ENCODE peak calls at places on chromosomes 16 and 17, in nine cellular contexts. H is body of pancreas, V is psoas muscle, M is transverse colon, B is esophagus muscularis mucosa, C is tibial artery, X is uterus, R is neural progenitor cell, D is OCI-LY7. P is an unnamed sample.

GRCh38 chr17:36768355-36768754 is 167.0 kb downstream of the MRM1 start:
- DNase-seq in H (no peak), V (no peak), M (no peak), B (no peak), C (no peak), X (no peak), R (no peak), D (no peak), P (no peak)

GRCh38 chr16:1510941-1511351 is 17.8 kb downstream of the TELO2 start:
- DNase-seq in H (no peak), V (no peak), M (no peak), B (no peak), C (no peak), X (no peak), R (no peak), D (no peak), P (no peak)

GRCh38 chr16:58198739-58199411 is 969 bp upstream of the CSNK2A2 start:
- DNase-seq in H (no peak), V (no peak), M (no peak), B (no peak), C (no peak), X (no peak), R (no peak), D (no peak), P (no peak)

GRCh38 chr16:2831203-2831602 is 1.1 kb downstream of the ZG16B start:
- DNase-seq in H (no peak), V (no peak), M (no peak), B (no peak), C (no peak), X (no peak), R (no peak), D (no peak), P (no peak)

GRCh38 chr16:28935924-28936783 is 4.4 kb downstream of the CD19 start:
- DNase-seq in H (peak), V (peak), M (peak), B (peak), C (peak), X (peak), R (peak), D (peak), P (peak)

GRCh38 chr16:57763290-57764005 is 27.9 kb downstream of the KATNB1 start:
- DNase-seq in H (no peak), V (peak), M (no peak), B (no peak), C (no peak), X (no peak), R (no peak), D (no peak), P (no peak)

GRCh38 chr17:76753061-76753961 is 15.4 kb downstream of the MFSD11 start:
- DNase-seq in H (no peak), V (no peak), M (no peak), B (no peak), C (no peak), X (no peak), R (no peak), D (peak), P (no peak)

GRCh38 chr16:31134625-31135534 is 647 bp downstream of the PRSS8 start:
- DNase-seq in H (peak), V (no peak), M (peak), B (no peak), C (peak), X (no peak), R (peak), D (no peak), P (no peak)

GRCh38 chr16:22188595-22189442 is 17.3 kb upstream of the EEF2K start:
- DNase-seq in H (peak), V (peak), M (peak), B (no peak), C (peak), X (peak), R (peak), D (peak), P (peak)

GRCh38 chr16:85472514-85472913 is 140.6 kb upstream of the GSE1 start:
- DNase-seq in H (no peak), V (no peak), M (no peak), B (no peak), C (no peak), X (no peak), R (no peak), D (no peak), P (no peak)

GRCh38 chr17:28745777-28746473 is 2.1 kb downstream of the TRAF4 start:
- DNase-seq in H (peak), V (no peak), M (peak), B (no peak), C (no peak), X (no peak), R (no peak), D (no peak), P (no peak)

GRCh38 chr17:7136266-7136877 is 21.8 kb upstream of the ASGR2 start:
- DNase-seq in H (peak), V (peak), M (peak), B (no peak), C (peak), X (peak), R (peak), D (peak), P (no peak)

GRCh38 chr17:7132511-7133094 is 18.0 kb upstream of the ASGR2 start:
- DNase-seq in H (peak), V (no peak), M (peak), B (no peak), C (no peak), X (no peak), R (peak), D (peak), P (no peak)

GRCh38 chr17:7133916-7134315 is 19.3 kb upstream of the ASGR2 start:
- DNase-seq in H (no peak), V (no peak), M (no peak), B (no peak), C (no peak), X (no peak), R (peak), D (no peak), P (no peak)

GRCh38 chr17:7130626-7131467 is 16.2 kb upstream of the ASGR2 start:
- DNase-seq in H (peak), V (no peak), M (no peak), B (no peak), C (no peak), X (no peak), R (no peak), D (peak), P (no peak)

DNA sequence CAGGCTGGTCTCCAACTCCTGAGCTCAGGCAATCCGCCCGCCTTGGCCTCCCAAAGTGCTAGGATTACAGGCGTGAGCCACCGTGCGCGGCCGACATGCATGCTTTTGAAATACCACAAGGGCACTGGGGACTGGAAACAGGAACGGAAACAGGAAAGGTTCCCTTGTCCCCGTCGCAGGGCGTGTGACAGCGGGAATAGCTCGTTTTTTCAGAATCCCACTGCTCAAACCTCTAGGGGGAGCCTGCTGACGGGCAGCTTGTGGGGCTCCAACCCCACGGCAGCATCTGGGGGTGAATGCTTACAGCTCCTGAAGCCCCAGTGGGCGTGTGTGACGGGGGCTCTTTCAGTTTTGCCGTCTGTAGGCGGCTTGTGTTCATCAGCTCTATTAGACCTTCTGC is 18.8 kb upstream of the ASGR2 start:
- DNase-seq in H (peak), V (no peak), M (peak), B (no peak), C (no peak), X (no peak), R (peak), D (peak), P (no peak)
- TF ChIP-seq CTCF in H (peak), V (peak), M (no peak), B (peak), C (no peak), X (no peak), R (peak), D (peak), P (no peak)

DNA sequence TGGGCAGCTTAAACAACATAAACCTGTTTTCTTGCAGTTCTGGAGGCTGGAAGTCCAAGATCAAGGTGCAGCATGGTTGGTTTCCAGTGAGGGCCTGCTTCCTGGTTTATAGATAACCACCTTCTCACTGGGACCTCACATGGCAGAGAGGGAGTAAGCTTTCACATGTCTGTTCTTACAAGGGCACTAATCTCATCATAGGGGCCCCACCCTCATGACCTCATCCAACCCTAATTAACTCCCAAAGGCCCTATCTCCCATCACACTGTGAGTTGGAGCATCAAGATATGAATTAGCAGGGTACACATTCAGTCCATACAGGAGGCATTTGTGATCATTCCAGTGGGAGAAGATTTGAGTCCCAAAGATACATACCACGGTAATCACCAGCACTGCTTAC is 50.5 kb upstream of the GRIN2A start:
- DNase-seq in H (no peak), V (no peak), M (no peak), B (no peak), C (no peak), X (no peak), R (no peak), D (no peak), P (no peak)
- H3K27ac ChIP-seq in H (no peak), V (no peak), M (no peak), B (no peak), C (no peak), X (no peak), R (no peak), D (no peak), P (no peak)

GRCh38 chr17:49216482-49216881 is 6.0 kb downstream of the ABI3 start:
- DNase-seq in H (no peak), V (no peak), M (no peak), B (no peak), C (no peak), X (no peak), R (no peak), D (no peak), P (no peak)

GRCh38 chr17:49214665-49215360 is 4.3 kb downstream of the ABI3 start:
- DNase-seq in H (peak), V (no peak), M (no peak), B (no peak), C (no peak), X (no peak), R (no peak), D (no peak), P (no peak)

GRCh38 chr17:49213399-49213798 is 2.9 kb downstream of the ABI3 start:
- DNase-seq in H (no peak), V (no peak), M (no peak), B (no peak), C (no peak), X (no peak), R (no peak), D (peak), P (no peak)

GRCh38 chr17:49216953-49217650 is 6.6 kb downstream of the ABI3 start:
- DNase-seq in H (peak), V (peak), M (peak), B (no peak), C (no peak), X (peak), R (no peak), D (no peak), P (no peak)

GRCh38 chr17:49213803-49214202 is 3.3 kb downstream of the ABI3 start:
- DNase-seq in H (no peak), V (no peak), M (no peak), B (no peak), C (no peak), X (no peak), R (no peak), D (no peak), P (no peak)
- TF ChIP-seq CTCF in H (no peak), V (no peak), M (no peak), B (no peak), C (no peak), X (no peak), R (no peak), D (no peak), P (no peak)

DNA sequence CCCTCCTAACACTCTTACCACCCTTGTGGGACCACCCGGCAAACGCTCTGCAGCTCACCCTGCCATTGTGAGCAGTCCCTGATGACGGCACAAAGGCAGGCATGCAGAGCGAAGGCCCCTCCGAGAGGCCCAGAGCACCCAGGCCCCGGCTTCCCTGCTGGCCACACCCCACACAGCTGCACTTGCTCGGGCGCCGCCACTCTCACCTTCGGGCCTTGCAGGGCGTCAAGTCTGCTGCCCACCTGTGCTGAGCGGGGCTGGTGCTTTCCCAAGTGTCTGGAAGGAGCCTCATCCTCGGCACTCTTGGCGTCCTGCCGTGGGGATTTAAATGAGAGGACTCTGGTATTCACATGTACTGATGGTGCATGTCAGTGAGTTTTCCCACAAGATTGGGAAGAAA is 30.3 kb upstream of the FASN start:
- DNase-seq in H (no peak), V (no peak), M (no peak), B (no peak), C (no peak), X (no peak), R (no peak), D (no peak), P (no peak)
- H3K27ac ChIP-seq in H (no peak), V (no peak), M (no peak), B (no peak), C (no peak), X (no peak), R (no peak), D (no peak), P (no peak)

GRCh38 chr17:13933597-13934276 is 135.6 kb upstream of the COX10 start:
- DNase-seq in H (no peak), V (no peak), M (no peak), B (no peak), C (no peak), X (no peak), R (no peak), D (no peak), P (no peak)

GRCh38 chr17:13941781-13942180 is 127.5 kb upstream of the COX10 start:
- DNase-seq in H (no peak), V (no peak), M (no peak), B (no peak), C (no peak), X (no peak), R (no peak), D (no peak), P (no peak)

GRCh38 chr17:13943859-13944258 is 125.4 kb upstream of the COX10 start:
- DNase-seq in H (no peak), V (no peak), M (no peak), B (no peak), C (no peak), X (no peak), R (no peak), D (no peak), P (no peak)

GRCh38 chr17:13940858-13941665 is 128.2 kb upstream of the COX10 start:
- DNase-seq in H (no peak), V (no peak), M (no peak), B (no peak), C (no peak), X (no peak), R (no peak), D (no peak), P (no peak)

GRCh38 chr17:13939222-13939621 is 130.1 kb upstream of the COX10 start:
- DNase-seq in H (no peak), V (no peak), M (no peak), B (no peak), C (no peak), X (no peak), R (no peak), D (no peak), P (no peak)
- TF ChIP-seq CTCF in H (no peak), V (no peak), M (no peak), B (no peak), C (no peak), X (no peak), R (no peak), D (peak), P (no peak)

DNA sequence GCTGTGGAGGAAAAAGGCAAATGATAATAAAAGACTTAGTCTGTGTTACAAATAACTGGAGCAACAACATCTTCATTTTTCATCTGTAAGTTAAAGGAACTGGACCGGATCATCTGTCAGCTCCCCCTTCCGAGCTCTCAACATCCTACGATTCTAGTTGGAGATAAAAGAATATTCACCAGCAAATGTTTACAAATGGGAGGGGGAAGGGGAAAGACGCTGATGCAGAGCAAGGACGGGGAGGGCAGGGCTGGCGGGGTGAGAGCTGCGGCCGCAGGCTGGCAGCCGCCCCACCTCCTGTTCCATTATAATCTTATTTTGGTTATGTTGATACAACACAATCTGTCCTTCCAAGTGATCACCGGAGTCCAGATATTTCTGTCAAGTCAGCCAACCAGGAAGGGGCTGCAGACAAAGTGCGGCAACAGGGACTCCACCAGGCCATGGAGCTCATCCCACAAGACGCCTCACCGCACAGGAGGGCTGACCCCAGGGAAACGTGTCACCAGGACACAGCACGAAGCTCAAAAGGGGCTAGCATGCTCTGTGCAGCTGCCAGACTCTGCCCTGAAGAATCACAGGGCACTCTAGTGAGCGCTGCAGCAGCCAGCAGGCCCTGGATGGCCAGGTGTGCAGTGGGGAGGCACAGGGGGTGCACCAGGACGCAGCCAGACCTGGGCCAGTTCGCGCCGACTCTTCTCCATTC is 19.7 kb downstream of the FBXO31 start:
- DNase-seq in H (peak), V (no peak), M (peak), B (no peak), C (no peak), X (peak), R (no peak), D (no peak), P (no peak)
- H3K27ac ChIP-seq in H (no peak), V (peak), M (peak), B (peak), C (no peak), X (peak), R (no peak), D (no peak), P (peak)

P was measured in coronary artery.